ENCODE peak calls at places on chromosome 13, in nine cellular contexts. H is breast epithelium, P is lower lobe of right lung, K is psoas muscle, F is tibial nerve, T is gastrocnemius medialis, C is mammary epithelial cell, S is Panc1, Y is GM23248. L is an unnamed sample.

GRCh38 chr13:45231722-45232121 is 30.9 kb upstream of the KCTD4 start:
- DNase-seq in F (no peak), P (no peak), S (no peak), C (no peak), H (no peak), T (no peak), K (no peak), Y (peak; percentile 35), L (no peak)

GRCh38 chr13:109666656-109667448 is 119.5 kb downstream of the IRS2 start:
- DNase-seq in T (no peak), F (no peak), H (no peak), Y (peak; percentile 16), P (no peak), K (no peak), C (peak; percentile 5), S (no peak), L (peak; percentile 77)

GRCh38 chr13:24087611-24088235 is 72.8 kb upstream of the SPATA13 start:
- DNase-seq in K (no peak), F (no peak), T (no peak), Y (no peak), P (no peak), S (no peak), C (no peak), H (no peak), L (no peak)

GRCh38 chr13:104442541-104442940 is 1376.3 kb upstream of the SLC10A2 start:
- DNase-seq in H (no peak), F (no peak), T (no peak), Y (no peak), C (peak; percentile 29), P (no peak), K (no peak), S (no peak), L (no peak)

GRCh38 chr13:43815204-43815603 is 28.4 kb upstream of the ENOX1 start:
- DNase-seq in P (no peak), H (no peak), C (peak; percentile 67), Y (peak; percentile 61), S (no peak), T (no peak), K (no peak), F (no peak), L (peak; percentile 11)

GRCh38 chr13:94093652-94094310 is 385.7 kb downstream of the DCT start:
- DNase-seq in F (no peak), C (no peak), P (no peak), S (no peak), K (no peak), T (no peak), Y (peak; percentile 13), H (no peak), L (no peak)

GRCh38 chr13:94329277-94329676 is 150.2 kb downstream of the DCT start:
- DNase-seq in T (no peak), P (no peak), F (no peak), C (no peak), Y (peak; percentile 34), S (no peak), K (no peak), H (no peak), L (no peak)

GRCh38 chr13:44601596-44601995 is 25.5 kb upstream of the TSC22D1 start:
- DNase-seq in T (no peak), F (no peak), K (no peak), Y (no peak), H (no peak), C (no peak), P (no peak), S (no peak), L (no peak)

GRCh38 chr13:30134578-30134977 is 172.8 kb downstream of the KATNAL1 start:
- DNase-seq in K (no peak), H (no peak), S (no peak), F (no peak), T (no peak), C (no peak), P (no peak), Y (no peak), L (no peak)

DNA sequence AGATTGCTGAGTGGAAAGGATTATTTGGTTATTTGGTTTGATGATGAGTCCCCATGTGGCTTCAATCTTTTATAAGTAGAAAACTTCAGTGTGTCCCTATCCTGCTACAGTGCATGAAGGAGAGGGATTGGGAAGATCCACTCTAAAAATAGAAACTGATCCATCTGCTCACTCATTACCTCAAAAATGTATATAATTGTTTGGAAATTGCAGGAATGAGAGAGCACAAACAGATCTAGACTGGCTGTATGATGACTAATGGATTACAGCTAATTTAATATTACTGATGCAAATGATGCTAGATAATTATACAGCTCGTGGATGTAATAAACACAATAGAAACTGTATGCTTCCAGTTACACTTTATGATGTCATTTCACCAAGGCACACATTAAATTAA is 625.3 kb upstream of the PRR20A start:
- DNase-seq in K (no peak), F (no peak), C (peak; percentile 31), T (no peak), S (no peak), P (no peak), H (no peak), Y (no peak), L (no peak)
- H3K9me3 ChIP-seq in K (no peaks in the 10 kb centered on the region), F (no peaks in the 10 kb centered on the region), C (no peaks in the 10 kb centered on the region), T (no peaks in the 10 kb centered on the region), S (no peaks in the 10 kb centered on the region), P (no peaks in the 10 kb centered on the region), H (no peaks in the 10 kb centered on the region), Y (no peaks in the 10 kb centered on the region), L (no peaks in the 10 kb centered on the region)

GRCh38 chr13:77185721-77186120 is 141.2 kb downstream of the MYCBP2 start:
- DNase-seq in Y (no peak), T (no peak), C (peak; percentile 66), K (no peak), P (no peak), H (no peak), S (no peak), F (no peak), L (no peak)

GRCh38 chr13:77190349-77190748 is 136.5 kb downstream of the MYCBP2 start:
- DNase-seq in P (no peak), T (no peak), F (no peak), K (no peak), H (no peak), C (no peak), S (no peak), Y (no peak), L (no peak)

GRCh38 chr13:77180011-77180410 is 146.9 kb downstream of the MYCBP2 start:
- DNase-seq in K (no peak), T (no peak), F (no peak), S (no peak), Y (no peak), P (no peak), C (no peak), H (no peak), L (no peak)

DNA sequence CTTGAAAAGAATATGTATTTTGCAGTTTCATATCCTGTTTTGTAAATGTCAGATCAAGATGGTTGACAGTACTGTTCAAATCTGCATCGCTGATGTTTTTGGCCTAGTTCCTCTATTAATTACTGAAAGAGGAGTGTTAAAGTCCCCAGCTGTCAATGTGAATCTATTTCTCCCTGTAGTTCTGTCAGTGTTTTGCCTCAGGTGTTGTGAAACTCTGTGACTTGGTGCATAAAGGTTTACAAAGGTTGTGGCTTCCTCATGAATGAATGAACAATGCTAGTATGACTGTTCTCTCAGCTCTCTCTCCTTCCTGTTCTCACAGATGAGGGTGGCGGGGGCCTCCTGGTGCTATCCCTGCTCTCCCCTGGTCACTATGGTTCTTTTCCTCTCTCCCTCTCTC is 142.4 kb downstream of the MYCBP2 start:
- DNase-seq in S (no peak), H (no peak), F (no peak), Y (no peak), C (peak; percentile 86), K (no peak), P (no peak), T (no peak), L (no peak)
- H3K27ac ChIP-seq in S (no peak overlapping the region), H (no peak overlapping the region), F (no peak overlapping the region), Y (no peak overlapping the region), C (peak overlapping the region; percentile 48), K (no peak overlapping the region), P (no peak overlapping the region), T (no peak overlapping the region), L (no peak overlapping the region)

GRCh38 chr13:51999525-51999924 is 11.7 kb downstream of the ATP7B start:
- DNase-seq in C (peak; percentile 24), F (no peak), S (no peak), P (peak; percentile 52), K (peak; percentile 44), Y (peak; percentile 25), T (peak; percentile 67), H (peak; percentile 62), L (no peak)
- H3K4me3 ChIP-seq in C (no peak overlapping the region), F (no peak overlapping the region), S (peak overlapping the region; percentile 6), P (no peak overlapping the region), K (peak overlapping the region; percentile 6), Y (no peak overlapping the region), T (peak overlapping the region; percentile 21), H (peak overlapping the region; percentile 13), L (no peak overlapping the region)

GRCh38 chr13:25175431-25175830 is 3.3 kb upstream of the AMER2 start:
- DNase-seq in S (no peak), H (no peak), C (no peak), P (no peak), K (no peak), F (no peak), Y (no peak), T (no peak), L (no peak)

GRCh38 chr13:25177012-25177411 is 4.9 kb upstream of the AMER2 start:
- DNase-seq in S (no peak), T (no peak), H (no peak), F (no peak), K (no peak), P (no peak), C (no peak), Y (no peak), L (no peak)

GRCh38 chr13:25174304-25174703 is 2.2 kb upstream of the AMER2 start:
- DNase-seq in Y (no peak), F (no peak), K (no peak), C (no peak), H (no peak), T (no peak), S (no peak), P (no peak), L (no peak)

GRCh38 chr13:25177636-25178035 is 5.5 kb upstream of the AMER2 start:
- DNase-seq in K (no peak), H (no peak), C (no peak), P (no peak), Y (no peak), F (no peak), S (no peak), T (no peak), L (no peak)

DNA sequence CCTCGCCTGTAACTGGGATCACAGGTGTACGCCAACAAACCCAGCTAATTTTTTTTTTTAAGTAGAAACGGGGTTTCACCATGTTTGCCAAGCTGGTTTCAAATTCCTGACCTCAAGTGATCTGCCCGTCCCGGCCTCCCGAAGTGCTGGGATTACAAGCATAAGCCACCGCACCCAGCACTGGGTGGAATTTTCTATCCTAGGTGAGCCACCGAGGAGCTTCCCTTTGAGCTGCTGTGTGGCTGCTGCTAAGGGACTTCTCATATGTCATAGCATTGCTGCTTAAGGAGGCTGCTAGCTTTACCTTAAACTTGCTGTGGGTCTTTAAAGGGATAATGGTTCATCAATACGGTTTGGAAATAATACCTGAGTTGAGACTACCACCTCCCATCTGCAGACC is 2.9 kb upstream of the AMER2 start:
- DNase-seq in F (no peak), K (no peak), P (no peak), S (no peak), Y (no peak), H (no peak), C (no peak), T (no peak), L (no peak)
- H3K9me3 ChIP-seq in F (no peaks in the 10 kb centered on the region), K (no peaks in the 10 kb centered on the region), P (no peaks in the 10 kb centered on the region), S (no peaks in the 10 kb centered on the region), Y (no peaks in the 10 kb centered on the region), H (no peaks in the 10 kb centered on the region), C (no peaks in the 10 kb centered on the region), T (no peaks in the 10 kb centered on the region), L (no peaks in the 10 kb centered on the region)